ENCODE peak calls at places on chromosomes 4 and X, in eight cellular contexts. I is suprapubic skin, F is ovary, B is transverse colon, S is GM12878, R is tibial nerve, V is upper lobe of left lung, D is H1. H is an unnamed sample.

GRCh38 chr4:77023920-77024319 is 51.9 kb downstream of the CCNI start:
- DNase-seq in R (no peak), D (no peak), B (no peak), V (peak), F (no peak), I (no peak), S (no peak), H (no peak)

GRCh38 chr4:107255596-107255995 is 219.5 kb upstream of the DKK2 start:
- DNase-seq in B (no peak), R (no peak), I (no peak), D (no peak), V (no peak), F (no peak), S (no peak), H (no peak)

GRCh38 chr4:108030332-108030731 is 40.6 kb downstream of the HADH start:
- DNase-seq in I (no peak), D (peak), S (no peak), R (peak), F (no peak), V (no peak), B (peak), H (no peak)

GRCh38 chr4:161650812-161651211 is 513.0 kb downstream of the FSTL5 start:
- DNase-seq in B (no peak), D (no peak), I (no peak), F (no peak), R (no peak), V (no peak), S (peak), H (no peak)

GRCh38 chr4:185020293-185020808 is 2.1 kb downstream of the HELT start:
- DNase-seq in I (no peak), B (no peak), F (no peak), S (no peak), R (no peak), D (no peak), V (peak), H (no peak)

GRCh38 chr4:128060130-128060619 is 937 bp upstream of the LARP1B start:
- DNase-seq in S (no peak), F (no peak), R (no peak), I (no peak), B (no peak), D (no peak), V (no peak), H (no peak)

GRCh38 chr4:23847158-23847557 is 42.7 kb downstream of the PPARGC1A start:
- DNase-seq in F (no peak), S (no peak), D (no peak), R (no peak), I (no peak), B (no peak), V (no peak), H (no peak)

GRCh38 chrX:66200855-66201795 is 37.1 kb downstream of the HEPH start:
- DNase-seq in B (peak), F (no peak), R (no peak), V (no peak), I (no peak), D (no peak), S (no peak), H (no peak)

GRCh38 chr4:4269856-4270255 is 20.1 kb downstream of the LYAR start:
- DNase-seq in I (no peak), S (no peak), D (no peak), V (no peak), B (no peak), R (no peak), F (no peak), H (no peak)

GRCh38 chrX:45134303-45134702 is 66.4 kb downstream of the DIPK2B start:
- DNase-seq in B (no peak), R (no peak), D (no peak), S (no peak), F (peak), V (no peak), I (no peak), H (no peak)

GRCh38 chrX:1274786-1275185 is 6.2 kb downstream of the CSF2RA start:
- DNase-seq in B (no peak), I (no peak), R (no peak), F (no peak), D (no peak), V (no peak), S (no peak), H (no peak)

GRCh38 chrX:586351-586750 is 44.2 kb upstream of the SHOX start:
- DNase-seq in F (no peak), R (no peak), I (no peak), S (no peak), V (no peak), B (no peak), D (no peak), H (no peak)

GRCh38 chrX:118855681-118856310 is 32.2 kb downstream of the ZCCHC12 start:
- DNase-seq in S (no peak), D (no peak), B (no peak), V (no peak), R (no peak), I (no peak), F (no peak), H (no peak)

GRCh38 chr4:183738081-183738673 is 79.1 kb downstream of the TRAPPC11 start:
- DNase-seq in B (no peak), F (no peak), S (peak), D (no peak), V (no peak), R (no peak), I (no peak), H (no peak)

GRCh38 chr4:10198365-10198764 is 81.8 kb upstream of the WDR1 start:
- DNase-seq in S (no peak), I (no peak), B (no peak), V (no peak), F (no peak), R (no peak), D (no peak), H (no peak)

GRCh38 chrX:135185795-135186443 is 14.7 kb upstream of the CT55 start:
- DNase-seq in S (peak), F (no peak), I (no peak), D (peak), V (no peak), B (no peak), R (no peak), H (no peak)

GRCh38 chr4:83208776-83209365 is 75.7 kb downstream of the COQ2 start:
- DNase-seq in S (no peak), B (no peak), I (no peak), V (no peak), R (no peak), D (no peak), F (no peak), H (no peak)

GRCh38 chrX:91434351-91435168 is at the start of gene PABPC5:
- DNase-seq in D (peak), S (no peak), V (peak), I (peak), F (peak), R (peak), B (peak), H (peak)

GRCh38 chr4:41410049-41410448 is 127.9 kb upstream of the LIMCH1 start:
- DNase-seq in I (no peak), B (no peak), F (no peak), V (no peak), D (no peak), S (no peak), R (no peak), H (no peak)

GRCh38 chr4:175308236-175308635 is 390.1 kb downstream of the ADAM29 start:
- DNase-seq in R (no peak), V (no peak), B (no peak), D (no peak), S (no peak), I (no peak), F (no peak), H (no peak)

GRCh38 chr4:176436500-176436973 is 116.8 kb downstream of the SPCS3 start:
- DNase-seq in V (no peak), I (no peak), S (no peak), F (no peak), D (no peak), B (no peak), R (no peak), H (no peak)

GRCh38 chr4:81627617-81628016 is 155.9 kb upstream of the RASGEF1B start:
- DNase-seq in I (no peak), R (no peak), B (no peak), V (no peak), D (no peak), S (no peak), F (no peak), H (no peak)

GRCh38 chrX:11412715-11413623 is 119.8 kb downstream of the AMELX start:
- DNase-seq in S (no peak), V (no peak), F (no peak), D (no peak), I (no peak), B (no peak), R (no peak), H (no peak)

GRCh38 chr4:699816-700580 is 5.6 kb upstream of the PCGF3 start:
- DNase-seq in S (no peak), R (no peak), B (no peak), I (no peak), F (no peak), D (no peak), V (peak), H (peak)

GRCh38 chr4:112944006-112944405 is 105.4 kb upstream of the ANK2 start:
- DNase-seq in B (no peak), I (no peak), R (no peak), V (no peak), F (no peak), S (no peak), D (no peak), H (no peak)
- TF ChIP-seq CTCF in B (no peak), I (no peak), R (no peak), V (no peak), F (no peak), S (no peak), D (no peak), H (no peak)

DNA sequence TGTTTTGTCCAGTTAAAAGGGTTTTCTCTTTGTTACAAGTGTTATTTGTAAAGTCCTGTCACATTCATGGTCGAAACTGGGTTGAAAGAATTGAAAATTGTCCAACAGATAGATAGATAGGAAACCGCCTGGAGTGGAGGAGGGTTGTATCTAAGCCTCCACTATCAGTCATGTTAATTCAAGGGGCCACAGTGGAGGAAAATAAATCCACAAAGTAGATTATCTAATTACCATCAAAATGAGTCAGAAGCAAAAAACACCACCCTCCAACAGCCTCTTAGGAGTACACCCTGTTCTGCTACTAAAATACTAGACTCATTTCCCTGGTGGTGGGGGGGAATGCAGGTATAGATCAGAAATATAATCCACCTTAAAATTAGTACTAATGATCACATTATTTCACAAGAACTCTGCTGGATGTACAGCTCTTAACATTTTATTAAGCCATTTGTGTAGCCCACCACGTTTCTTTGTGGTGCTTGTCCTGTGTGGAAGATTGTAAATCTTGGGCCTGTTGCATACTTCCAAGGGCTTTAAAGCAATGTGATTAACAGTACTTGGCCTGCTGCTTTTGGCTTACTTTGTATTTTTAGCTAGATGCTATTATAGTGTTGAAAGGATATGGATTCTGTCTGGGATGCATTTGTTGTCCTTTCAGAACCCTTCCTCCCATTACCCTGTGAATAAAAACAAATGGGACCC is 26.8 kb downstream of the RBBP7 start:
- DNase-seq in F (no peak), I (no peak), V (no peak), B (no peak), D (no peak), S (no peak), R (no peak), H (no peak)
- TF ChIP-seq EP300 in F (no peak), I (no peak), V (no peak), B (no peak), D (no peak), S (no peak), R (no peak), H (no peak)

DNA sequence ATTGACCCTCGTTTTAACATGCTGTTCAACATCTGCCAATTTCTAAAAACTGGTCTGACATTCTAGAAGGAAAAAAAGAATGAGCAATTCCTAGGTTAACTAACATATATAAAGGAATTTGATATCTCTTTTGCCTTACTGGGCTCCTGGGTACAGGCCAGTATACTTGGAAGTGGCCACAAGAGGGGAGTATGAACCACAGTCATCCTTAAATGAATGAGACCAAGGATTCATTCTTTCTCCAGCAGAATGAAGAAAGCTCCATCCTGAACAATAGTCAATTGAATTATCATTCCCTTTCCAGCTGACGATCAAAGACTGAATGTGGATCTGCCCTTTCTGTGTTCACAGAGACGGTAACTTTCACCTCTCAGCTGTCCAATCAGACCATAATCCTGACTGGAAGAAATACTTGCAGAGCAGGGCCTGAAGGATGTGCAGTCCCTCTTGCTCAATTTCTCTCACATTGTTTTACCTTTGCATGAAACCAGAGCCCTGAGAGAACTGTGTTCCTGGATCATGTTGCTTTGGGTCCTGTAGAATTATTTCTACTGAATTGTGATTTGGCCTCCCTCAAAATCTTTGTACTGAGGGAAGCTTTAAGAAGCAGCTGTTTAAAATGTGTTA is 14.8 kb upstream of the SPARCL1 start:
- DNase-seq in D (no peak), B (no peak), I (no peak), S (no peak), F (no peak), R (no peak), V (no peak), H (no peak)
- TF ChIP-seq CTCF in D (peak), B (no peak), I (peak), S (peak), F (no peak), R (peak), V (peak), H (peak)

GRCh38 chrX:103825881-103826280 is 6.2 kb downstream of the RAB9B start:
- DNase-seq in R (no peak), I (no peak), B (no peak), D (no peak), F (no peak), S (no peak), V (no peak), H (no peak)

GRCh38 chrX:103831342-103831802 is 685 bp downstream of the RAB9B start:
- DNase-seq in R (no peak), B (no peak), D (peak), F (no peak), V (peak), I (no peak), S (no peak), H (no peak)

GRCh38 chrX:103828529-103828928 is 3.5 kb downstream of the RAB9B start:
- DNase-seq in V (no peak), B (no peak), S (no peak), R (no peak), F (no peak), D (no peak), I (no peak), H (no peak)

GRCh38 chrX:103831803-103832544 is at the start of gene RAB9B:
- DNase-seq in I (peak), B (peak), F (peak), S (no peak), D (no peak), R (peak), V (peak), H (peak)

GRCh38 chrX:103830848-103831247 is 1.2 kb downstream of the RAB9B start:
- DNase-seq in F (no peak), R (no peak), S (no peak), B (no peak), V (no peak), D (no peak), I (no peak), H (no peak)
- TF ChIP-seq EP300 in F (no peak), R (no peak), S (no peak), B (no peak), V (no peak), D (no peak), I (no peak), H (no peak)

DNA sequence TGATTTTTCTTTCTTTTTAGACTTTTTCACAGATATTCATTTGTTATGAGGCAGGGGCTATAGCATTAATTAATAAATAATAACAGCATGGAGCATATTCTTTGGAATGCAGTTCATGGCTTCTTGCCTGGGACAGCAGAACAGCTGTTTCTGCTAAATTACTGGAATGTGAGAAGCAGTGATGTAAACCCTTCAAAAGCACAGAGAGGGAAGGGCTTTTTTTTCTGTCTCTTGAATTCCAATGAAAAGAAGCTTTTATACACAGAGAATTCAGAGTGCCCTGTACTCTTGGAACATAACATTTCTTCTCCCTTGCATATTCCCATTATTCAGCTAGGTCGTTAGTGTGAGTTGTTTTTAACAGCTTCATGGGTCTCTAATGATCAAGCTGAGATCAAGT is 28.5 kb upstream of the ANK2 start:
- DNase-seq in I (no peak), R (no peak), D (no peak), B (no peak), V (no peak), F (no peak), S (no peak), H (no peak)
- TF ChIP-seq CTCF in I (no peak), R (no peak), D (no peak), B (no peak), V (no peak), F (no peak), S (no peak), H (no peak)

GRCh38 chrX:74525116-74525515 is 89.3 kb downstream of the RLIM start:
- DNase-seq in R (no peak), F (no peak), B (no peak), S (no peak), V (no peak), I (no peak), D (no peak), H (no peak)

GRCh38 chrX:74521961-74522833 is 92.2 kb downstream of the RLIM start:
- DNase-seq in F (no peak), R (no peak), S (no peak), I (no peak), B (no peak), D (no peak), V (no peak), H (peak)

GRCh38 chrX:74526786-74527185 is 87.6 kb downstream of the RLIM start:
- DNase-seq in F (no peak), R (no peak), S (no peak), I (no peak), D (no peak), B (no peak), V (no peak), H (no peak)

GRCh38 chrX:74523224-74523623 is 91.2 kb downstream of the RLIM start:
- DNase-seq in R (no peak), F (no peak), S (no peak), V (no peak), B (no peak), I (no peak), D (no peak), H (no peak)

GRCh38 chrX:74523870-74524735 is 90.3 kb downstream of the RLIM start:
- DNase-seq in V (no peak), R (no peak), F (no peak), D (no peak), I (no peak), B (no peak), S (no peak), H (no peak)
- TF ChIP-seq EP300 in V (no peak), R (no peak), F (no peak), D (no peak), I (no peak), B (no peak), S (no peak), H (no peak)

DNA sequence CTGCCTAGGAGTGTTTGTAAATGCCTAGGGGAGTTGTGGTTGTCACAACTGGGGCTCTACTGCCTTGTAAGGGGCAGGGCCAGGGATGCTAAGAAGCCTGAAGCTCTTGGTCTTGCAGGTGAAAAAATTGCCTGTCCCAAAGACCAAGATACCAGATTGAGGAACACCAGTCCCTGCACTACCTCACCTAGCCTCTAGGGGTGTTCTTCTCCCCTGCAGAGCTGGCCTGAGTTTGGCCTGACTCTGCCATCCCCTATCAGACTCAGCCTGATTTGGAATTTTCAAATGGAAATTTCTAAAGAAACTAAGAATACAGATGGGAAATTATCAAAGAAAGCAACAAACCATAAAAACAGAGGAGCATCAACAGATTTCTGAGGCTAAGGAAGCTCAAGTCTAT is 90.4 kb downstream of the ZC4H2 start:
- DNase-seq in D (no peak), I (no peak), V (no peak), R (no peak), B (peak), S (no peak), F (no peak), H (no peak)
- TF ChIP-seq CTCF in D (peak), I (peak), V (peak), R (no peak), B (peak), S (peak), F (no peak), H (no peak)

GRCh38 chr4:143397335-143397734 is 60.7 kb downstream of the GAB1 start:
- DNase-seq in R (no peak), D (no peak), F (no peak), S (no peak), B (no peak), V (no peak), I (no peak), H (no peak)
- TF ChIP-seq EP300 in R (no peak), D (no peak), F (no peak), S (no peak), B (no peak), V (no peak), I (no peak), H (no peak)

DNA sequence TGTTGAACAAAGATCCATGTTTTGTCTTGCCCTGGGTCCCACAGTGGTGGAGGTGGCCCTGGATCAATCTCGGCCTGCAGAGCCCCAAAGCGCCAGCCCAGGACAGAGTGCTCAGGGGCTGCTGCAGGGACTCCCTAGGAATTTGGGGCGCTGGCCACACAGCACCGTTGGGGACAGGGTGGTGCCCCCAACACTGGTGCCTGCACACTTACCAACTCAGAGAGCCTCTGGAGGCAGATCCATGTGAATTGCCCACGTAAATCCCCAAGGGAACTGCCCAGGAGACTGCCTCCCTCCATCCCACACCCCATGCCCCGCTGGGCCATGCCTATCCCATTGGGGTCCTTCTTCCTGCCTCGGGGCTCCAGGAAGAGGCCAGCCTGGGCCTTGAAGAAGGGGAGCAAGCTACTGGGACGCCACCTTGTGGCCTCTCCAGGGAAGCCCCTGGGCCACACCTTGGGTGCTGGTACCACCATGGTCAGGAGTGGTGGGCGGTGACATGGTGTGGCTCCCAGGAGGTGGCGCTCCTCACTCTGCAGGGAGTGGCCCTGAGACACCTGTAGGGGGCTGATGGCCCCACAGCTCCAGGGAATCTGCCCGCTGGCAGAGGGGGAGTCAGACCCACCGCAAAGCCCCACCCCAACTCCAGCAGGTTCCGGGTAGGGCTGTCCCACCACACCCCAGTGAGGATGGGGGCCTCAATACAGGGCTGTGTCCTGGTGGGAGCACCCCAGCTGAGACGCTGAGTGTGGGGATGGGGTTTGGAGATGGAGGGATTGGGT is 22.8 kb downstream of the CFAP99 start:
- DNase-seq in I (no peak), V (peak), R (no peak), S (peak), D (peak), B (peak), F (no peak), H (no peak)
- TF ChIP-seq CTCF in I (peak), V (peak), R (peak), S (peak), D (peak), B (peak), F (no peak), H (peak)

H was measured in sigmoid colon.